ENCODE peak calls at places on chromosomes 3 and 15, in five cellular contexts. J, H, X, W and Q are unnamed samples.

GRCh38 chr3:120227710-120228347 is 57.2 kb downstream of the GPR156 start:
- DNase-seq in J (no peak), H (no peak), X (no peak), W (no peak), Q (no peak)

GRCh38 chr3:132543016-132543739 is 53.9 kb upstream of the ACKR4 start:
- DNase-seq in J (no peak), H (no peak), X (no peak), W (no peak), Q (no peak)

GRCh38 chr3:33277193-33277882 is at the start of gene FBXL2:
- DNase-seq in J (peak), H (no peak), X (peak), W (peak), Q (peak)

GRCh38 chr15:101033801-101034200 is 114.6 kb downstream of the LRRK1 start:
- DNase-seq in J (no peak), H (no peak), X (no peak), W (no peak), Q (no peak)

GRCh38 chr3:123582315-123582714 is 2.5 kb downstream of the HACD2 start:
- DNase-seq in J (no peak), H (no peak), X (no peak), W (peak), Q (no peak)

GRCh38 chr3:112681822-112682325 is 40.9 kb upstream of the CCDC80 start:
- DNase-seq in J (no peak), H (no peak), X (no peak), W (no peak), Q (peak)

GRCh38 chr3:196235452-196236122 is 19.3 kb downstream of the SLC51A start:
- DNase-seq in J (no peak), H (no peak), X (no peak), W (no peak), Q (no peak)

GRCh38 chr3:63872135-63872924 is 8.7 kb downstream of the ATXN7 start:
- DNase-seq in J (no peak), H (no peak), X (no peak), W (no peak), Q (no peak)

GRCh38 chr3:9023191-9023590 is 59.9 kb upstream of the RAD18 start:
- DNase-seq in J (no peak), H (no peak), X (no peak), W (no peak), Q (no peak)

GRCh38 chr3:37271636-37272035 is 97.3 kb upstream of the LRRFIP2 start:
- DNase-seq in J (no peak), H (no peak), X (no peak), W (no peak), Q (no peak)

GRCh38 chr15:92937880-92938279 is 37.8 kb downstream of the CHD2 start:
- DNase-seq in J (no peak), H (no peak), X (no peak), W (no peak), Q (no peak)

GRCh38 chr3:69084326-69084667 is 440 bp upstream of the ARL6IP5 start:
- DNase-seq in J (no peak), H (no peak), X (peak), W (no peak), Q (no peak)

DNA sequence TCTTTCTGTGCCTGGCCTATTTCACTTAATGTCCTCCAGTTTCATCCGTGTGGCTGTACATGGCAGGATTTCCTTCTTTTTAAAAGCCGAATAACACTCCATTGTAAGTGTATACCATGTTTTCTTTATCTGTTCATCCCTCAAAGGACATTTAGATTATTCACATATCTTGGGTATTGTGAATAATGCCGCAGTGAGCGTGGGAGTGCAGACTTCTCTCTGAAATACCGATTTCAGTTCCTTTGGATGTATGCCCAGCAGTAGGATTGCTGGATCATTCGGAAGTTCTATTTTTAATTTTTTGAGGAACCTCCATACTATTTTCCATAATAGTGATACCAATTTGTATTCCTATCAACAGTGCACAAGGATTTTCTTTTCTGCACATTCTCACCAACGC is 136.1 kb downstream of the APBA2 start:
- DNase-seq in J (no peak), H (no peak), X (no peak), W (no peak), Q (no peak)
- H3K4me3 ChIP-seq in J (peak), H (no peak), X (no peak), W (no peak), Q (no peak)

GRCh38 chr3:53247619-53248018 is 8.2 kb downstream of the TKT start:
- DNase-seq in J (no peak), H (no peak), X (no peak), W (no peak), Q (no peak)
- H3K27ac ChIP-seq in J (no peak), H (no peak), X (no peak), W (no peak), Q (no peak)

DNA sequence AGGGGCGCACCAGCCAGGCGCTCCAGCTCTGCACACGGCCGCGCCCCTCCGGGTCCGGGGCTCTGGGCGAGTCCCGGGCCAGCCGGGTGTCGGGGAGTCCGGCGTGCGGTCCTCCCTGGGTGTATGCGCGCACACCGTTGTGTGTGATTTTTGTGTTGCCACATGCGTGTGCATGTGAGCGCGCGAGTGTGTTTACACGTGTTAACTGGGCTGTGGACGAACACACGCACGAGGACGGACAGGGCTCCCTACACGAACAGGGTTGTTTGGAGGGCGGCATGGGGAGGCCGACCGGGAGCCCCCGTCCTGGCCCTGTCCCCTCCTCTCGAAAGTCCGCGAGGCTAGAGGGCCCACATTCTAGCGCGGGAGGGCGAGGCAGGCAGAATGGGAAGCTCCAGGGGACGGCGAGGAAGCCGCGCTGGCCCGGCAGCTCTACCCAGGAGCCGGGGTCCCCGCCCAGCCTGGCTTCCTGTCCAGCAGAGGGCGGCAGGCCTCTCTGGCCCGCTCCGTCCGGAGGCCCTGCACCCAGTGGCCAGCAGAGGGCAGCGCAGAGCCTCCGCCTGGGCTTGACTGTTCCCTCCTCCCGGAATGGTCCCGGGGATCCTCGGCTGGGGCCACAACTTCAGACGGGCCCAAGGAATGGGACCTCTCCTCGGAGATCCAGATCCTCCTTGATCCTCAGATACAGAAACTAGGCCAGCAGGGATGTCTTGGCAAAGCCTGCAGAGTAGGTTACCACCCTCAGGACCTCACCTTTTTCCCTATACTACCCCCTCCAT is 611 bp upstream of the LINGO1 start:
- DNase-seq in J (peak), H (peak), X (peak), W (peak), Q (peak)
- H3K4me3 ChIP-seq in J (peak), H (peak), X (peak), W (peak), Q (no peak)

GRCh38 chr3:129020691-129021090 is 19.6 kb downstream of the EFCC1 start:
- DNase-seq in J (no peak), H (no peak), X (no peak), W (no peak), Q (no peak)
- H3K27ac ChIP-seq in J (no peak), H (no peak), X (peak), W (peak), Q (no peak)

GRCh38 chr3:188581791-188582190 is 427.8 kb downstream of the LPP start:
- DNase-seq in J (no peak), H (no peak), X (no peak), W (no peak), Q (no peak)

GRCh38 chr3:188583476-188584161 is 429.7 kb downstream of the LPP start:
- DNase-seq in J (no peak), H (no peak), X (no peak), W (peak), Q (no peak)

GRCh38 chr3:188581365-188581764 is 427.4 kb downstream of the LPP start:
- DNase-seq in J (no peak), H (no peak), X (no peak), W (no peak), Q (no peak)

GRCh38 chr3:188584162-188584529 is 430.2 kb downstream of the LPP start:
- DNase-seq in J (no peak), H (no peak), X (no peak), W (no peak), Q (no peak)

GRCh38 chr3:188584958-188585689 is 431.2 kb downstream of the LPP start:
- DNase-seq in J (no peak), H (no peak), X (no peak), W (no peak), Q (no peak)
- H3K4me3 ChIP-seq in J (no peak), H (no peak), X (no peak), W (no peak), Q (no peak)

GRCh38 chr3:100880072-100880471 is 113.1 kb downstream of the ABI3BP start:
- DNase-seq in J (no peak), H (no peak), X (no peak), W (no peak), Q (no peak)
- H3K27ac ChIP-seq in J (no peak), H (no peak), X (peak), W (peak), Q (no peak)

DNA sequence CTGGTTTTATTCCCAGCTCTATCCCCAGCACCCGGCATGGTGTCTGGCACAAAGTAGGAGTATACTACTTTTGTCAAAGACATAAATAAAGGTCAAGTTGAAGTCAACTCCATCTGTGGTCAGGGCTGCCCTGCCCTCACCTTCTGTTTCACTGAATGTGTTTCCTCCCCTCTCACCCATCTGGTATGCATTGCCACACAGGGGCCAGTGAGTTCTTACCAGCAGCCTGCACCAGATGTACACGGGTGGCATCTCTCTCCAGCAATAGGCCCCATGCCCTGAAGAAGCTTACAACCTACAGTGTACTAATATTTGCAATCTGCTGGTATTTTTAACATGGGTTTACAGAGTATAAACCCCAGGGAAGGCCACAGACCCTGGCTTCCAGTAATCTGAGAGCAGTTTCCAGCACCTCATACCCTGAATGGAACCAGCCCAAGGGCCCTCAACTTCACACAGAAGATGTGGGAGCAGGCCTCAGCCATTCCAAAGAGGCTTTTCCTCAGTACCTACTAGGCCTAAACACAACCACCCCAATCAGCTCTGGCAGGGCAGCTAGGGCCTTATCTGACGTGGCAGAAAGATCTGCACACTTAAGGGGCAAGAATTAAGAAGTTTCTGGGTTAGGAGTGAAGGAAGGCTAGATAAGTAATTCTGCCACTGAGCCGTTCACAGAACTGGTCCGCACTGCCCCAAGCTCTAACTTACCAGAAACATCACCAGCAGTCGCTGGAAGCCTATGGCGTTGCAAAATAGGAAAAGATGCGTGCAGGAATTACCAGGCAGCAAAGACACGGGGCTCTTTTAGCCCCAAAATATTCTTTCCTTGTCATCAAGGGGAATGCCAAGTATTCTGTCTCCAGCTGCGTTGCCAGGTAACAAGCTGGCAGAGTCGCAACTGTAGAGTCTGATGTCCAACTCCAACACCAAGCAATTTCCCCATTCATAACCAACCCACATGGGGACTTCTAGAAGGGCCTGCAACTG is 2.1 kb downstream of the IDH2 start:
- DNase-seq in J (peak), H (no peak), X (peak), W (peak), Q (no peak)
- H3K4me3 ChIP-seq in J (peak), H (no peak), X (no peak), W (no peak), Q (no peak)

DNA sequence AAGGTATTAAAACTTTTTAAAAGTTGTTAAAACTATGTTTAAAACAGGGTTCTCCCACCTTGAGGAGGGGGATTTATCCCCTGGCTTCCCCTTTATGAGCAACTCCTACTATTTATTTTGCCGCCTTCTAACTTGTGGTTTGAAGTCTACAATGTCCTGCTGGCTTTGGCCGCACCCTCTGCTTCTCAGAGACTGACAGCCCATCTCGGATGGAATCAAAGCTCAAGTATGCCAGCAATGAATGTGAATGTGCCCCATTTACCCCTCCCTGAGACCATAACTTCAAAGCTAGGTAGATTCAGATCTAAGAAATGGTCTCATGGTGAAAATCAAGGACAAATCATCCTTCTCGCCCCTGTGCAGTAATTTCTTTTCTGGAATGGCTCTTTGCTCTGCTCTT is 10.3 kb downstream of the ZBTB38 start:
- DNase-seq in J (no peak), H (no peak), X (no peak), W (no peak), Q (no peak)
- H3K27ac ChIP-seq in J (no peak), H (peak), X (no peak), W (peak), Q (no peak)

DNA sequence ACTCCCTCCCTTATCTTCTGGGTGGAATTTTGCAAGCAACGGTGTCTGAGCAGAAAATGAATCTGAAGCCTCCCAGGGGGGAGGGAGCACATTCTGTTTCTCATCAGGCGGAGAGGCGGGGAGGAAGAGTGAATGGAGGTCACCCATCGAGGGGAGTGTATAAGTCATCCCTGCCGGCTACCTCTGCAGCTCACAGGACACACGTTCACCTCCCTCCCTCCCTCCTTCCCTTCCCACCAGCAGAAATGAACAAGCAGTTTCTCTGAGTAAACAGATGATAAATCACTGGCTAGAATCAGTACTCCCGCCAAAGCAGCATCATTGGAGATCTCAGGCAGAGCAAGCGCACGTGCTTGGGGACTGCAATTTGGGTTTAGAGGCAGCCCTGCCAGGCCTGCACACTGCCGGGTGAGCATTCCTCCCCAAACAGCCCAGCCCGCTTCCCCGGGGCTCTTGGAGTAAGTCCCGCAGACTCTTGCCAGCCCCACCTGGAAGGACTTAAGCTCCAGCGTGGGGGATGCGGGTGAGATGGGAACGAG is 38.3 kb downstream of the CPN2 start:
- DNase-seq in J (no peak), H (no peak), X (no peak), W (peak), Q (no peak)
- H3K4me3 ChIP-seq in J (peak), H (no peak), X (no peak), W (no peak), Q (no peak)

GRCh38 chr15:80777137-80777536 is 2.0 kb upstream of the CEMIP start:
- DNase-seq in J (no peak), H (no peak), X (no peak), W (peak), Q (peak)
- H3K27ac ChIP-seq in J (no peak), H (no peak), X (no peak), W (peak), Q (no peak)